ENCODE peak calls at places on chromosomes 13 and 19, in ten cellular contexts. One of them, this sample, is unnamed.

GRCh38 chr13:69199664-69200063 is 908.0 kb upstream of the ATXN8OS start:
- DNase-seq in A549: no peak
- DNase-seq in uterus: no peak
- DNase-seq in CD4-positive, CD25-positive, alpha-beta regulatory T cell: no peak
- DNase-seq in CD4-positive, alpha-beta T cell: no peak
- DNase-seq in mammary epithelial cell: no peak
- DNase-seq in CD4-positive, alpha-beta memory T cell: no peak
- DNase-seq in suprapubic skin: no peak
- DNase-seq in substantia nigra: no peak
- DNase-seq in spleen: no peak
- DNase-seq in this sample: no peak

GRCh38 chr19:50476224-50476942 is at the start of the genes EMC10 and GARIN5A:
- DNase-seq in suprapubic skin: peak; percentile 93
- DNase-seq in CD4-positive, CD25-positive, alpha-beta regulatory T cell: peak; percentile 94
- DNase-seq in CD4-positive, alpha-beta T cell: peak; percentile 90
- DNase-seq in substantia nigra: peak; percentile 83
- DNase-seq in mammary epithelial cell: peak; percentile 92
- DNase-seq in A549: peak; percentile 99
- DNase-seq in CD4-positive, alpha-beta memory T cell: peak; percentile 95
- DNase-seq in spleen: peak; percentile 96
- DNase-seq in uterus: peak; percentile 85
- DNase-seq in this sample: peak; percentile 68

GRCh38 chr13:25901460-25902376 is 150.1 kb downstream of the SHISA2 start:
- DNase-seq in mammary epithelial cell: peak; percentile 96
- DNase-seq in A549: peak; percentile 2
- DNase-seq in substantia nigra: no peak
- DNase-seq in CD4-positive, alpha-beta memory T cell: peak; percentile 82
- DNase-seq in uterus: no peak
- DNase-seq in CD4-positive, CD25-positive, alpha-beta regulatory T cell: peak; percentile 76
- DNase-seq in suprapubic skin: no peak
- DNase-seq in spleen: no peak
- DNase-seq in CD4-positive, alpha-beta T cell: peak; percentile 18
- DNase-seq in this sample: no peak

GRCh38 chr13:35690546-35690945 is 214.1 kb upstream of the MAB21L1 start:
- DNase-seq in mammary epithelial cell: peak; percentile 61
- DNase-seq in CD4-positive, alpha-beta T cell: no peak
- DNase-seq in CD4-positive, CD25-positive, alpha-beta regulatory T cell: no peak
- DNase-seq in A549: no peak
- DNase-seq in uterus: no peak
- DNase-seq in substantia nigra: no peak
- DNase-seq in suprapubic skin: no peak
- DNase-seq in spleen: no peak
- DNase-seq in CD4-positive, alpha-beta memory T cell: no peak
- DNase-seq in this sample: peak; percentile 15

GRCh38 chr13:39148513-39148961 is 110.3 kb downstream of the NHLRC3 start:
- DNase-seq in suprapubic skin: no peak
- DNase-seq in A549: no peak
- DNase-seq in CD4-positive, CD25-positive, alpha-beta regulatory T cell: no peak
- DNase-seq in substantia nigra: no peak
- DNase-seq in mammary epithelial cell: peak; percentile 94
- DNase-seq in spleen: no peak
- DNase-seq in CD4-positive, alpha-beta memory T cell: no peak
- DNase-seq in uterus: no peak
- DNase-seq in CD4-positive, alpha-beta T cell: no peak
- DNase-seq in this sample: no peak

GRCh38 chr13:27833206-27833605 is 40.9 kb downstream of the GSX1 start:
- DNase-seq in CD4-positive, alpha-beta T cell: no peak
- DNase-seq in suprapubic skin: no peak
- DNase-seq in substantia nigra: no peak
- DNase-seq in spleen: no peak
- DNase-seq in CD4-positive, alpha-beta memory T cell: no peak
- DNase-seq in CD4-positive, CD25-positive, alpha-beta regulatory T cell: no peak
- DNase-seq in A549: no peak
- DNase-seq in mammary epithelial cell: no peak
- DNase-seq in uterus: no peak
- DNase-seq in this sample: no peak

GRCh38 chr13:112545866-112546265 is 42.1 kb downstream of the TUBGCP3 start:
- DNase-seq in mammary epithelial cell: peak; percentile 34
- DNase-seq in uterus: no peak
- DNase-seq in suprapubic skin: no peak
- DNase-seq in spleen: no peak
- DNase-seq in CD4-positive, alpha-beta T cell: no peak
- DNase-seq in substantia nigra: no peak
- DNase-seq in CD4-positive, alpha-beta memory T cell: no peak
- DNase-seq in A549: peak; percentile 6
- DNase-seq in CD4-positive, CD25-positive, alpha-beta regulatory T cell: no peak
- DNase-seq in this sample: no peak

GRCh38 chr19:8129061-8129460 is 20.3 kb downstream of the FBN3 start:
- DNase-seq in substantia nigra: no peak
- DNase-seq in A549: no peak
- DNase-seq in spleen: no peak
- DNase-seq in CD4-positive, CD25-positive, alpha-beta regulatory T cell: no peak
- DNase-seq in CD4-positive, alpha-beta T cell: no peak
- DNase-seq in CD4-positive, alpha-beta memory T cell: no peak
- DNase-seq in mammary epithelial cell: no peak
- DNase-seq in suprapubic skin: no peak
- DNase-seq in uterus: no peak
- DNase-seq in this sample: no peak

GRCh38 chr13:109784590-109785140 is 1.7 kb downstream of the IRS2 start:
- DNase-seq in substantia nigra: peak; percentile 29
- DNase-seq in suprapubic skin: no peak
- DNase-seq in spleen: peak; percentile 94
- DNase-seq in uterus: peak; percentile 79
- DNase-seq in A549: peak; percentile 79
- DNase-seq in CD4-positive, CD25-positive, alpha-beta regulatory T cell: peak; percentile 67
- DNase-seq in CD4-positive, alpha-beta T cell: peak; percentile 59
- DNase-seq in CD4-positive, alpha-beta memory T cell: peak; percentile 65
- DNase-seq in mammary epithelial cell: peak; percentile 65
- DNase-seq in this sample: peak; percentile 60

GRCh38 chr19:2627855-2628254 is 74.6 kb downstream of the GNG7 start:
- DNase-seq in CD4-positive, alpha-beta T cell: no peak
- DNase-seq in mammary epithelial cell: peak; percentile 68
- DNase-seq in uterus: no peak
- DNase-seq in CD4-positive, alpha-beta memory T cell: no peak
- DNase-seq in substantia nigra: no peak
- DNase-seq in spleen: no peak
- DNase-seq in suprapubic skin: no peak
- DNase-seq in A549: no peak
- DNase-seq in CD4-positive, CD25-positive, alpha-beta regulatory T cell: no peak
- DNase-seq in this sample: no peak

GRCh38 chr13:32008518-32009175 is 22.9 kb upstream of the FRY start:
- DNase-seq in mammary epithelial cell: no peak
- DNase-seq in CD4-positive, alpha-beta T cell: no peak
- DNase-seq in uterus: no peak
- DNase-seq in A549: no peak
- DNase-seq in spleen: no peak
- DNase-seq in CD4-positive, CD25-positive, alpha-beta regulatory T cell: no peak
- DNase-seq in substantia nigra: no peak
- DNase-seq in suprapubic skin: no peak
- DNase-seq in CD4-positive, alpha-beta memory T cell: no peak
- DNase-seq in this sample: no peak

GRCh38 chr13:23767806-23768205 is 121.4 kb downstream of the MIPEP start:
- DNase-seq in CD4-positive, alpha-beta T cell: no peak
- DNase-seq in spleen: no peak
- DNase-seq in mammary epithelial cell: no peak
- DNase-seq in CD4-positive, CD25-positive, alpha-beta regulatory T cell: no peak
- DNase-seq in CD4-positive, alpha-beta memory T cell: no peak
- DNase-seq in A549: no peak
- DNase-seq in substantia nigra: no peak
- DNase-seq in suprapubic skin: no peak
- DNase-seq in uterus: no peak
- DNase-seq in this sample: no peak

GRCh38 chr19:42487025-42487797 is 41.1 kb downstream of the CEACAM1 start:
- DNase-seq in CD4-positive, CD25-positive, alpha-beta regulatory T cell: no peak
- DNase-seq in A549: no peak
- DNase-seq in suprapubic skin: no peak
- DNase-seq in CD4-positive, alpha-beta T cell: no peak
- DNase-seq in mammary epithelial cell: no peak
- DNase-seq in uterus: no peak
- DNase-seq in spleen: no peak
- DNase-seq in CD4-positive, alpha-beta memory T cell: no peak
- DNase-seq in substantia nigra: no peak
- DNase-seq in this sample: no peak

GRCh38 chr13:58991826-58992477 is 1171.8 kb downstream of the DIAPH3 start:
- DNase-seq in CD4-positive, alpha-beta T cell: no peak
- DNase-seq in substantia nigra: no peak
- DNase-seq in mammary epithelial cell: peak; percentile 55
- DNase-seq in spleen: no peak
- DNase-seq in suprapubic skin: no peak
- DNase-seq in uterus: no peak
- DNase-seq in CD4-positive, CD25-positive, alpha-beta regulatory T cell: no peak
- DNase-seq in CD4-positive, alpha-beta memory T cell: no peak
- DNase-seq in A549: no peak
- DNase-seq in this sample: no peak

GRCh38 chr19:1648156-1648925 is 4.1 kb downstream of the TCF3 start:
- DNase-seq in uterus: no peak
- DNase-seq in suprapubic skin: no peak
- DNase-seq in spleen: no peak
- DNase-seq in mammary epithelial cell: no peak
- DNase-seq in A549: no peak
- DNase-seq in substantia nigra: no peak
- DNase-seq in CD4-positive, alpha-beta T cell: no peak
- DNase-seq in CD4-positive, CD25-positive, alpha-beta regulatory T cell: no peak
- DNase-seq in CD4-positive, alpha-beta memory T cell: no peak
- DNase-seq in this sample: no peak

DNA sequence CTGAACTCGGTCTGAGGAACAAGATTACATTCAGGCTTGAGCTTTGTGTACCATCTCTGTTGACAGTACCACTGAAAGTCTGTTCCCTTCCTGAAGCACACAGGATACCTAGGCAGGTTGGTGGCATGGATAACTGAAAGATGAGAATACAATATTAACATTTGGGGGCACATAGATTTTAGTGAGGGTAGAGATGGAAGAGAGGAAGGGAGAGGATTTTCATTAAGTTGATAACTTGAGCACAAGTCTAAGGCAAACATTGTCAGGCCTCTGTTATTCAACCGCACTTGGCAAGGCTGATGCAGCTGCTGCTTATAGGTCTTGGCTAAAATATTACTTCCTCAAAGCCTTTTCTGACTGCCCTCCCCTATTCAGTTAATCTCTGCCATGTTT is 10.9 kb downstream of the MIR17HG start:
- DNase-seq in A549: no peak
- DNase-seq in mammary epithelial cell: no peak
- DNase-seq in CD4-positive, alpha-beta T cell: no peak
- DNase-seq in spleen: no peak
- DNase-seq in suprapubic skin: no peak
- DNase-seq in CD4-positive, CD25-positive, alpha-beta regulatory T cell: no peak
- DNase-seq in substantia nigra: no peak
- DNase-seq in uterus: no peak
- DNase-seq in CD4-positive, alpha-beta memory T cell: no peak
- DNase-seq in this sample: no peak
- H3K27ac ChIP-seq in A549: no peak overlapping the region
- H3K27ac ChIP-seq in mammary epithelial cell: no peak overlapping the region
- H3K27ac ChIP-seq in CD4-positive, alpha-beta T cell: no peak overlapping the region
- H3K27ac ChIP-seq in spleen: no peak overlapping the region
- H3K27ac ChIP-seq in suprapubic skin: no peak overlapping the region
- H3K27ac ChIP-seq in CD4-positive, CD25-positive, alpha-beta regulatory T cell: no peak overlapping the region
- H3K27ac ChIP-seq in substantia nigra: no peak overlapping the region
- H3K27ac ChIP-seq in uterus: no peak overlapping the region
- H3K27ac ChIP-seq in CD4-positive, alpha-beta memory T cell: no peak overlapping the region
- H3K27ac ChIP-seq in this sample: no peak overlapping the region

GRCh38 chr19:35105411-35106290 is 10.0 kb upstream of the FXYD3 start:
- DNase-seq in uterus: no peak
- DNase-seq in suprapubic skin: no peak
- DNase-seq in spleen: no peak
- DNase-seq in CD4-positive, alpha-beta memory T cell: no peak
- DNase-seq in substantia nigra: no peak
- DNase-seq in CD4-positive, CD25-positive, alpha-beta regulatory T cell: no peak
- DNase-seq in mammary epithelial cell: no peak
- DNase-seq in CD4-positive, alpha-beta T cell: no peak
- DNase-seq in A549: no peak
- DNase-seq in this sample: no peak

GRCh38 chr19:35106291-35106583 is 9.4 kb upstream of the FXYD3 start:
- DNase-seq in mammary epithelial cell: no peak
- DNase-seq in CD4-positive, alpha-beta memory T cell: no peak
- DNase-seq in spleen: no peak
- DNase-seq in CD4-positive, alpha-beta T cell: no peak
- DNase-seq in uterus: no peak
- DNase-seq in CD4-positive, CD25-positive, alpha-beta regulatory T cell: no peak
- DNase-seq in substantia nigra: peak; percentile 64
- DNase-seq in A549: no peak
- DNase-seq in suprapubic skin: no peak
- DNase-seq in this sample: no peak

GRCh38 chr19:35106898-35107540 is 8.6 kb upstream of the FXYD3 start:
- DNase-seq in CD4-positive, CD25-positive, alpha-beta regulatory T cell: no peak
- DNase-seq in substantia nigra: no peak
- DNase-seq in mammary epithelial cell: no peak
- DNase-seq in uterus: no peak
- DNase-seq in spleen: no peak
- DNase-seq in suprapubic skin: no peak
- DNase-seq in CD4-positive, alpha-beta T cell: no peak
- DNase-seq in CD4-positive, alpha-beta memory T cell: no peak
- DNase-seq in A549: no peak
- DNase-seq in this sample: no peak

GRCh38 chr19:35108730-35109129 is 6.9 kb upstream of the FXYD3 start:
- DNase-seq in uterus: no peak
- DNase-seq in suprapubic skin: no peak
- DNase-seq in spleen: no peak
- DNase-seq in CD4-positive, CD25-positive, alpha-beta regulatory T cell: no peak
- DNase-seq in A549: no peak
- DNase-seq in substantia nigra: no peak
- DNase-seq in mammary epithelial cell: no peak
- DNase-seq in CD4-positive, alpha-beta T cell: no peak
- DNase-seq in CD4-positive, alpha-beta memory T cell: no peak
- DNase-seq in this sample: no peak

GRCh38 chr19:35107541-35107939 is 8.1 kb upstream of the FXYD3 start:
- DNase-seq in A549: peak; percentile 55
- DNase-seq in substantia nigra: peak; percentile 85
- DNase-seq in CD4-positive, alpha-beta T cell: no peak
- DNase-seq in CD4-positive, CD25-positive, alpha-beta regulatory T cell: no peak
- DNase-seq in suprapubic skin: no peak
- DNase-seq in uterus: no peak
- DNase-seq in mammary epithelial cell: peak; percentile 97
- DNase-seq in CD4-positive, alpha-beta memory T cell: no peak
- DNase-seq in spleen: no peak
- DNase-seq in this sample: no peak
- H3K27ac ChIP-seq in A549: no peak overlapping the region
- H3K27ac ChIP-seq in substantia nigra: peak overlapping the region; percentile 95
- H3K27ac ChIP-seq in CD4-positive, alpha-beta T cell: no peak overlapping the region
- H3K27ac ChIP-seq in CD4-positive, CD25-positive, alpha-beta regulatory T cell: no peak overlapping the region
- H3K27ac ChIP-seq in suprapubic skin: peak overlapping the region; percentile 79
- H3K27ac ChIP-seq in uterus: no peak overlapping the region
- H3K27ac ChIP-seq in mammary epithelial cell: peak overlapping the region; percentile 82
- H3K27ac ChIP-seq in CD4-positive, alpha-beta memory T cell: no peak overlapping the region
- H3K27ac ChIP-seq in spleen: no peak overlapping the region
- H3K27ac ChIP-seq in this sample: no peak overlapping the region

GRCh38 chr19:6059396-6059947 is 50.8 kb downstream of the RFX2 start:
- DNase-seq in mammary epithelial cell: no peak
- DNase-seq in CD4-positive, alpha-beta memory T cell: no peak
- DNase-seq in CD4-positive, CD25-positive, alpha-beta regulatory T cell: no peak
- DNase-seq in spleen: no peak
- DNase-seq in substantia nigra: no peak
- DNase-seq in A549: no peak
- DNase-seq in uterus: peak; percentile 10
- DNase-seq in CD4-positive, alpha-beta T cell: no peak
- DNase-seq in suprapubic skin: no peak
- DNase-seq in this sample: no peak
- H3K27ac ChIP-seq in mammary epithelial cell: no peak overlapping the region
- H3K27ac ChIP-seq in CD4-positive, alpha-beta memory T cell: no peak overlapping the region
- H3K27ac ChIP-seq in CD4-positive, CD25-positive, alpha-beta regulatory T cell: no peak overlapping the region
- H3K27ac ChIP-seq in spleen: no peak overlapping the region
- H3K27ac ChIP-seq in substantia nigra: no peak overlapping the region
- H3K27ac ChIP-seq in A549: no peak overlapping the region
- H3K27ac ChIP-seq in uterus: peak overlapping the region; percentile 93
- H3K27ac ChIP-seq in CD4-positive, alpha-beta T cell: no peak overlapping the region
- H3K27ac ChIP-seq in suprapubic skin: peak overlapping the region; percentile 97
- H3K27ac ChIP-seq in this sample: peak overlapping the region; percentile 83

GRCh38 chr19:13461536-13461935 is 44.7 kb downstream of the CACNA1A start:
- DNase-seq in uterus: no peak
- DNase-seq in A549: no peak
- DNase-seq in substantia nigra: no peak
- DNase-seq in CD4-positive, alpha-beta memory T cell: no peak
- DNase-seq in suprapubic skin: no peak
- DNase-seq in CD4-positive, alpha-beta T cell: no peak
- DNase-seq in spleen: no peak
- DNase-seq in CD4-positive, CD25-positive, alpha-beta regulatory T cell: no peak
- DNase-seq in mammary epithelial cell: no peak
- DNase-seq in this sample: no peak
- H3K27ac ChIP-seq in uterus: no peak overlapping the region
- H3K27ac ChIP-seq in A549: no peak overlapping the region
- H3K27ac ChIP-seq in substantia nigra: no peak overlapping the region
- H3K27ac ChIP-seq in CD4-positive, alpha-beta memory T cell: no peak overlapping the region
- H3K27ac ChIP-seq in suprapubic skin: no peak overlapping the region
- H3K27ac ChIP-seq in CD4-positive, alpha-beta T cell: no peak overlapping the region
- H3K27ac ChIP-seq in spleen: no peak overlapping the region
- H3K27ac ChIP-seq in CD4-positive, CD25-positive, alpha-beta regulatory T cell: no peak overlapping the region
- H3K27ac ChIP-seq in mammary epithelial cell: no peak overlapping the region
- H3K27ac ChIP-seq in this sample: no peak overlapping the region

This sample was measured in tibial artery.